ENCODE peak calls at places on chromosomes 1 and 21, in four cellular contexts. T, E, S and U are unnamed samples.
A peak's percentile ranks its signal among the peaks of the same experiment; 100 is the strongest.

GRCh38 chr1:212683357-212683722 is 16.3 kb downstream of the BATF3 start:
- DNase-seq in T (peak; percentile 77), E (no peak), S (peak; percentile 30), U (peak; percentile 33)

GRCh38 chr1:244862354-244862698 is 2.0 kb downstream of the HNRNPU start:
- DNase-seq in T (no peak), E (no peak), S (no peak), U (no peak)

GRCh38 chr1:168473164-168473563 is 70.6 kb downstream of the XCL2 start:
- DNase-seq in T (no peak), E (no peak), S (no peak), U (no peak)

GRCh38 chr1:242824435-242824834 is 299.9 kb upstream of the PLD5 start:
- DNase-seq in T (no peak), E (no peak), S (no peak), U (no peak)

GRCh38 chr1:71511505-71511904 is 430.7 kb upstream of the ZRANB2 start:
- DNase-seq in T (no peak), E (no peak), S (no peak), U (no peak)

GRCh38 chr1:80917225-80917624 is 883.5 kb upstream of the ADGRL2 start:
- DNase-seq in T (no peak), E (no peak), S (no peak), U (no peak)

GRCh38 chr1:81558291-81559076 is 242.2 kb upstream of the ADGRL2 start:
- DNase-seq in T (no peak), E (no peak), S (no peak), U (no peak)

GRCh38 chr21:26443867-26444266 is 129.2 kb downstream of the CYYR1 start:
- DNase-seq in T (no peak), E (no peak), S (no peak), U (no peak)

GRCh38 chr1:84078108-84078823 is 65.8 kb upstream of the PRKACB start:
- DNase-seq in T (no peak), E (peak; percentile 58), S (peak; percentile 34), U (no peak)

GRCh38 chr1:20974069-20974468 is 187.0 kb upstream of the HP1BP3 start:
- DNase-seq in T (no peak), E (no peak), S (no peak), U (no peak)

GRCh38 chr1:5992814-5993552 is 758 bp upstream of the NPHP4 start:
- DNase-seq in T (peak; percentile 47), E (no peak), S (no peak), U (no peak)

GRCh38 chr1:62057230-62057629 is 137.4 kb upstream of the L1TD1 start:
- DNase-seq in T (no peak), E (no peak), S (no peak), U (no peak)

GRCh38 chr1:160542303-160542945 is 19.4 kb upstream of the SLAMF6 start:
- DNase-seq in T (no peak), E (no peak), S (no peak), U (no peak)

GRCh38 chr1:175481126-175482071 is 262.0 kb downstream of the TNR start:
- DNase-seq in T (no peak), E (no peak), S (no peak), U (no peak)

GRCh38 chr21:20997633-20998455 is at the start of gene NCAM2:
- DNase-seq in T (peak; percentile 78), E (peak; percentile 62), S (peak; percentile 81), U (peak; percentile 79)

GRCh38 chr1:20521960-20522861 is 14.3 kb upstream of the MUL1 start:
- DNase-seq in T (peak; percentile 59), E (peak; percentile 72), S (peak; percentile 82), U (peak; percentile 38)

GRCh38 chr1:112904071-112904830 is 51.7 kb downstream of the SLC16A1 start:
- DNase-seq in T (no peak), E (no peak), S (no peak), U (no peak)

GRCh38 chr1:241557551-241558193 is 25.5 kb downstream of the KMO start:
- DNase-seq in T (no peak), E (no peak), S (no peak), U (no peak)

GRCh38 chr1:183186820-183187219 is 756 bp downstream of the LAMC2 start:
- DNase-seq in T (no peak), E (no peak), S (no peak), U (no peak)

GRCh38 chr21:35195232-35195631 is 146.1 kb upstream of the RUNX1 start:
- DNase-seq in T (no peak), E (no peak), S (no peak), U (no peak)

DNA sequence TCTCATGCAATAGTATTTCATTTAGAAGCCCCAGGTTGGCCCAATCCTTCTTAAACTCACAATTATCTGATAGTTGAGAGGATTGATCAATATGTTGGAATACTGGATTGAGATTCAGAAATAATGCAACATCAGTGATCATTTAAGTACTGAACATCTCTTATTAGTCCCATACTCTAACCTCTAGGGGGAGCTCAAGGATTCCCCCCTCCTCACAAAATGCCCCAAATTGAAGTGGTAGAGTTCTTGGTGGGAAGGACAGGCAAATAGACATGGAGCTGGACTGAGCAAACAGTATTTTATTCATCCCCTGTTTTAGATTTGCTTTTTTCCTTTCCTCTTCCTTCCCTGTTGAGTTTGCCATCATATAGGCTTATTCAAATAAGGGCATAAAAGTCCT is 62.8 kb downstream of the NGF start:
- DNase-seq in T (no peak), E (no peak), S (no peak), U (no peak)
- H3K4me1 ChIP-seq in T (no peaks in the 10 kb centered on the region), E (no peaks in the 10 kb centered on the region), S (no peaks in the 10 kb centered on the region), U (no peaks in the 10 kb centered on the region)

DNA sequence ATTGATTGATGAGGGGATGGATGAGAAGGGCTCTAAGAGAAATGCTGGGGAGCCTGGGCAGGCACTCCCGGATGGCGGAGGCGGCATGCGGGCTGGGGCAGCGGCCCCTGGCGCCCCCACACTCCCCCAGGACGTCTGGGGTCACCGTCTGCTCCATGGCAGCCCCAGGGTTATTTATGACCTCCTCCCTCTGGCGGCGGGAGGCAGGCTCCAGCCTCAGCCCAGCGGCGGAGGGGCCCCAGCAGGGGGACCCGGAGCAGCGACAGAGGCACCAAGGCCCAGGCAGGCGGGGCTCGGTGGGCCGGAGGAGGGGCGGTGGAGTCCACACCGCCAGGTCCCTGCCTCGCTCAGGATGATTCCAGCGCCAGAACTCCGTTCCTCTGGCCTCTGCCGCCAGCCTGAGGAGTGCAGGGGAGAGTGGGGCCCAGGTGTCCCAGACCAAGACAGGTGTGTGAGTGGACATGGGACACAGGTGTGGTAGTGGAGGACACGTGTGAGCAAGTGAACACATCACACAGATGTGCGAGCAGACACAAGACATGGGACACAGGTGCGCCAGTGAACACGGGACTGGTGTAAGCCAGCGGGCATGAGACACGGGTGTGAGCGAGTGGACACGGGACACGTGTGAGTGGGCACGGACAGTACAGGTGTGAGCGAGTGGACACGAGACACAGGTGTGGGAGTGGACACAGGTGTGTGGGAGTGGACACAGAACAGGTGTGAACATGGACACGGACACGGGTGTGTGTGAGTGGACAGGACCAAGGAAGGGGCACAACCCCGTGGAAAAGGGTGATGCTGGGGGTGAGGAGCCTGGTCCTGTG is 2.5 kb upstream of the SAMD11 start:
- DNase-seq in T (peak; percentile 69), E (no peak), S (peak; percentile 70), U (peak; percentile 70)
- TF ChIP-seq CTCF in T (peak; percentile 48), E (no peak), S (peak; percentile 22), U (peak; percentile 77)

DNA sequence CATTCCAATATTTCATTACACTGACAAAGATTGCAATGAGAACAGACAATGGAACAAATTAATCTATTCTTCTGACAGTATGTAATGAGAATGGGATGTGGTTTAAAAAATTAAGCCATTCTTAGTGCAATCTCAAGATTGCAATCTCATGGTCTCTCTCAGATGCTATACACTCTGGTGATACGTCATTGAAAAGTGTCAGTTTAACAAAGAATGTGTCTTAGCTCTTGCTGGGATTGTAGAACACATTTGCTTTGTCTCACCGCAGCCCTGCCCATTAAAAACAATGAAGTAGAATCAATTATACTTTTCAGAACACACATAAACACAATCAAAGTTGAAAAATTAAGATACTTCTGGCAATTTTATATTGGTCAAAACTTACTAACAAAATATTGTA is 55.1 kb downstream of the LRRC53 start:
- DNase-seq in T (no peak), E (no peak), S (no peak), U (no peak)
- H3K27ac ChIP-seq in T (no peak overlapping the region), E (no peak overlapping the region), S (no peak overlapping the region), U (no peak overlapping the region)

GRCh38 chr1:32111040-32111628 is 3.3 kb downstream of the KPNA6 start:
- DNase-seq in T (no peak), E (no peak), S (no peak), U (no peak)

GRCh38 chr1:32106663-32107273 is 1.1 kb upstream of the KPNA6 start:
- DNase-seq in T (no peak), E (no peak), S (no peak), U (no peak)

GRCh38 chr1:32105338-32105737 is 2.5 kb upstream of the KPNA6 start:
- DNase-seq in T (no peak), E (no peak), S (no peak), U (no peak)

GRCh38 chr1:32111789-32112188 is 3.9 kb downstream of the KPNA6 start:
- DNase-seq in T (no peak), E (no peak), S (no peak), U (no peak)

GRCh38 chr1:32107742-32108661 is at the start of gene KPNA6:
- DNase-seq in T (peak; percentile 89), E (peak; percentile 85), S (peak; percentile 87), U (peak; percentile 89)
- H3K4me1 ChIP-seq in T (peaks cover 39% of the 10 kb centered on the region), E (no peaks in the 10 kb centered on the region), S (peaks cover 42% of the 10 kb centered on the region), U (peaks cover 52% of the 10 kb centered on the region)

GRCh38 chr1:201147396-201148015 is 6.8 kb downstream of the TMEM9 start:
- DNase-seq in T (no peak), E (no peak), S (no peak), U (no peak)

GRCh38 chr1:201145816-201146215 is 8.5 kb downstream of the TMEM9 start:
- DNase-seq in T (no peak), E (no peak), S (no peak), U (no peak)

GRCh38 chr1:201145132-201145531 is 9.1 kb downstream of the TMEM9 start:
- DNase-seq in T (no peak), E (no peak), S (no peak), U (no peak)

GRCh38 chr1:201146626-201147390 is 7.5 kb downstream of the TMEM9 start:
- DNase-seq in T (no peak), E (no peak), S (no peak), U (no peak)

DNA sequence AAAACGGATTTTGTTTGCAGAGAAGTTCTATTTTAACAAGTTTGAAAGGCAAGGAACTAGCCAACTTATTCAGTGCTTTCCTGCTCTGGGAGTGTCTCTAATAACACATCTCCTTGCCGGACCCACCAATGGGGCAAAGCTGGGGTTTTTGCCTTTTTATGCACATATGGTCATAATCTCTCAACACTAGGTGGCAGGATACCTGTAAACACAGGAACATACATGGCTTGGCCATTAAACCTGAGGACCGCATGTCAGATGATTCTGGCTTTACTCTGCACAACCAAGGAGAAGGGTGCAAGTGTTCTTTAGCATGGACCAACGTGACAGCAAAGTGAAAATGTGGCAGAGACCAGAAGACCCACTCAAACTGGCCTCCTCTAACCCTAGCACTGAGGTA is 4.9 kb downstream of the TMEM9 start:
- DNase-seq in T (no peak), E (no peak), S (no peak), U (no peak)
- TF ChIP-seq CTCF in T (peak; percentile 35), E (no peak), S (no peak), U (peak; percentile 40)

DNA sequence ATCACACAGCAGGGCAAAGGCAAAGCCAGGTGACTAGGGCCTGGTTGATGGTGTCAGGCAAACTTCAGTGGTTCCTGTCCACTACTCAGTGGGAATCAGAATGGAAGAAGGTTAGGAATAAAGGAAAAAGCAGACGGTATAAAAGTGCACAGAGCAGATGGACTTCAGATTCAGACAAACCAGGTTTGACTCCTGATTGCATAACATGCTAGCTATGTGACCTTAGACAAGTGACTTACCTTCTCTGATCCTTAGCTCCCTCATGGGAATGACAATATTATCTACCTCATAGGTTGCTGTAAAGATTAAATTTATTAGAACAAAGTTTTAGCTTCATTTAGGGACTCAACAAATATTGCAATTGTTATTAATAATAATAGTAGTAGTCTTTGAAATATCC is 4.9 kb downstream of the PAQR7 start:
- DNase-seq in T (no peak), E (no peak), S (no peak), U (no peak)
- H3K27ac ChIP-seq in T (no peak overlapping the region), E (no peak overlapping the region), S (no peak overlapping the region), U (no peak overlapping the region)